ENCODE peak calls at places on chromosome 11, in four cellular contexts. E is body of pancreas, G is tibial nerve, Z is psoas muscle. K is an unnamed sample. For H3K4me1, the result is how much of the 10 kb centered on the place peaks cover.

GRCh38 chr11:76143274-76143673 is 63.0 kb downstream of the WNT11 start:
- DNase-seq in Z (no peak), G (no peak), E (no peak), K (no peak)

GRCh38 chr11:128520886-128521696 is 66.3 kb downstream of the ETS1 start:
- DNase-seq in G (no peak), Z (peak), E (no peak), K (peak)

GRCh38 chr11:66854231-66854661 is 2.6 kb upstream of the LRFN4 start:
- DNase-seq in G (no peak), E (no peak), Z (no peak), K (no peak)

GRCh38 chr11:91691872-91692271 is 532.7 kb upstream of the FAT3 start:
- DNase-seq in G (no peak), E (no peak), Z (no peak), K (no peak)

GRCh38 chr11:75896843-75897419 is 81.9 kb downstream of the UVRAG start:
- DNase-seq in Z (no peak), G (no peak), E (no peak), K (no peak)

GRCh38 chr11:112588252-112588668 is 327.6 kb upstream of the PLET1 start:
- DNase-seq in Z (peak), G (peak), E (peak), K (peak)

GRCh38 chr11:66228521-66228920 is 39.9 kb upstream of the RAB1B start:
- DNase-seq in Z (no peak), G (no peak), E (peak), K (no peak)

GRCh38 chr11:4639931-4640330 is 2.7 kb downstream of the OR51D1 start:
- DNase-seq in E (no peak), Z (no peak), G (no peak), K (no peak)

GRCh38 chr11:44509291-44509690 is 56.2 kb upstream of the CD82 start:
- DNase-seq in G (no peak), E (no peak), Z (no peak), K (no peak)

GRCh38 chr11:95706974-95707387 is 82.6 kb downstream of the FAM76B start:
- DNase-seq in G (no peak), E (no peak), Z (no peak), K (no peak)

GRCh38 chr11:32173435-32173834 is 82.6 kb downstream of the RCN1 start:
- DNase-seq in G (no peak), Z (peak), E (peak), K (no peak)

GRCh38 chr11:13260196-13260962 is 17.2 kb upstream of the BMAL1 start:
- DNase-seq in Z (no peak), E (no peak), G (no peak), K (no peak)

GRCh38 chr11:13262096-13262495 is 15.5 kb upstream of the BMAL1 start:
- DNase-seq in G (no peak), Z (no peak), E (no peak), K (no peak)

GRCh38 chr11:13261600-13262061 is 16.0 kb upstream of the BMAL1 start:
- DNase-seq in E (no peak), Z (peak), G (no peak), K (no peak)

GRCh38 chr11:13259374-13259773 is 18.2 kb upstream of the BMAL1 start:
- DNase-seq in E (no peak), G (no peak), Z (no peak), K (no peak)

GRCh38 chr11:13260963-13261599 is 16.5 kb upstream of the BMAL1 start:
- DNase-seq in G (no peak), Z (peak), E (no peak), K (no peak)
- H3K4me1 ChIP-seq in G (under half), Z (under half), E (under half), K (under half)

GRCh38 chr11:71352748-71353147 is 95.4 kb downstream of the DHCR7 start:
- DNase-seq in E (no peak), G (no peak), Z (no peak), K (no peak)

GRCh38 chr11:71354394-71355105 is 93.6 kb downstream of the DHCR7 start:
- DNase-seq in E (no peak), G (no peak), Z (no peak), K (no peak)

GRCh38 chr11:71352226-71352625 is 96.0 kb downstream of the DHCR7 start:
- DNase-seq in E (no peak), G (no peak), Z (peak), K (no peak)

GRCh38 chr11:71355266-71355665 is 92.9 kb downstream of the DHCR7 start:
- DNase-seq in E (no peak), Z (no peak), G (no peak), K (no peak)

DNA sequence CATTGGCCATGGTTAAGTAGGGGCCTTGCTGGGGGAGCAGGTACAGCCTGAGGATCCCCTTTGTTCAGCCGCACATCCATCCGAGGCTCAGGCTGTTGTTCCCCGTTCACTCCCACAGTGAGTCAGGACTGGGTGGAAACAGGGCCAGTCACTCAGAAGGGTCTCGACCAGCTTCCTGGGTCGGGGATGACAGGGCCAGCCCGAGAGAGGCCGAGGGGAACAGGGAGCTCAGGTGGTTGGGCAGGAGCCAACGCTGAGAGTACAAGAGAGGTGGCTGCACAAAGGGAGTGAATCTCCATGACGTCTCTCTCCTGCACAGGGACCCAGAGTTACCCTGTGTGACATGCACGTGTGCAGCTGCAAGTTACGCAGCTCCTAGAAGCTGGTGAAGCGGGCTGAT is 97.2 kb upstream of the SHANK2 start:
- DNase-seq in G (no peak), E (no peak), Z (peak), K (no peak)
- H3K4me3 ChIP-seq in G (no peak), E (no peak), Z (no peak), K (no peak)

DNA sequence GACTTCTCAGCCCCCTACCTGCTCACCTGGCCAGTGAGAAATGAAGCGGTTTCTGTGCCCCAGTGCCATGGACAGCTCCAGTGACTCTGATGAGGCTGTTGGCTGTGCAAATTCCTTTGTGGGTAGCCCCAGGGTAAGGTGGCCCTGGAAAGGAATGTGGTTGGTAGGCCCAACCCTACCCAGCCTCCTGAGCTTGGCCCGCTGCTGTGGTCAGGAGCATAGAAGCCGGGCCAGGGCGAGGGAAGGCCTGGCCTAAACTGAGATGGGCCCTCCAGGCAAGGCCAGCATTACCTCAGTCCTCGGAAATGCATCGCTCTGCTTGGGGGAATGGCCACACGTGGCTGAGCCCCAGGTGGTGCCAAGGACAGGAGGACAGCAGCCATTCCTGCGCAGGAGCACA is 16.9 kb downstream of the DAGLA start:
- DNase-seq in G (no peak), Z (peak), E (peak), K (no peak)
- H3K27ac ChIP-seq in G (peak), Z (peak), E (peak), K (peak)

DNA sequence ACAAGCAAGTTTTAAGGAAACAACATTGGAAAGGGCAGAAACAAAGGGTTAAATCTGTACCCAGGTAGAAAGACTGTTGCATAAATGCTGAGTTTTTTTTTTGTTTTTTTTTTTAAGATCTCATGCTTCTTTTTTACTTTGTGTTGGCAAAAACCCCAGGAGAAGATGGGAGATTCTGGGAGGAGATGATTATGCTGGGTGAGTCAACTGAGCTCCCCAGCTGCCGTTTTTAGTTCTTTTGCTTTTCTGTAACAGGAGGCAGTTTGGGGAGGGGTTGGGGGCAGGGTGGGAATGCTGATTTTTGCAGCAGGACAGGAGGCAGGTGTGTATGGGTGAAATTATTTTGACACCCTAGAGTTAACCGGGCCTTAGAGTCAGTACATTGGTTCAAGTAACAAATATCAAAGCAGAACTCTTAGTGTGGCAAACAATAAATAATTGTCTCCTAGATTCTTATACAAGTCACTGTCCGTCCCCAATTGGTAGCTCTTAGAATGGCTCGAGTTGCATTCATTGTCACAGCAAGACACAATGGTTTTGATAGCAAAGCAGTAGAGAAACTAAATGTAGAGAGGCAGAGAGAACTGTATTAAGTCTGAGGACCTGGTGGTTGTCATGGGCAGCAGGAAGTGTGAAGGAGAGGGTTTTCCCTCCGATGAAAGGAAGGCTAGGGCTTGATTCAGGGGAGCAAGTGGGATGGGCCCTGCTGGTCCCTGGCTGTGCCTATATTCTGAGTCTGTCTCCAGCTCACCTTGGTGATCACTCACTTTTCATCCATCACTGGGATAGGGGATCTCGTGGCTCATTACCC is 36.7 kb downstream of the RCOR2 start:
- DNase-seq in Z (no peak), E (no peak), G (no peak), K (no peak)
- H3K4me1 ChIP-seq in Z (under half), E (half or more), G (under half), K (half or more)

DNA sequence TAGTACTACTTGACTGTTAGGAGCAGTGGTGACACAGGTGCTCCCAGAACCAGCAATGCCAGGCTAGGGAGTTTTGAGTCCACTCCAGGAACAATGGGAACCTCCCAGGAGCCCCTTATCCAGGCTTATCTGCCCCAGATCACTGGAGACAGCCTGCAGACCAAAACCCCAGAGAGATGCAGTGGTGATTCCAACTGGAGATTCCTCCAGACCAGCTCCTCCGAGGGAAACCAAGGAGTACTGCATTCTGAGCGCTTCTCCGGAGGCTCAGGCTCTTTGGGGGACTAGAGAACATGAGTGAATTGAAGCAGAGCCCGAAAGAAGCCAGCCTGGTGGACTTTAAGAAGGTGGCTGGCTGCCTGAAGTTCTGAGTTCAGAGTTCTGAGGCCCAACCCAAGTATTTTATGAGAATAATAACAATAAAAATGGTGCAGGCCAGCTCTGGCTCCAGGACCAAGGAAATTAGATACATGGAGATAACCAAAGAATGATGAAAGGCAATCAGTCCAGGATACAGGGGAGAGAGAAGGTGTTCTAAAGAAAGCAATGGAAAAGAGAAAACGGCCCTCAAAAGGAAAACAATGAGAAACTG is 1.3 kb upstream of the TMEM25 start:
- DNase-seq in G (no peak), E (no peak), Z (no peak), K (no peak)
- H3K4me3 ChIP-seq in G (peak), E (no peak), Z (peak), K (peak)

GRCh38 chr11:69640260-69640994 is 529 bp upstream of the CCND1 start:
- DNase-seq in G (no peak), Z (no peak), E (no peak), K (no peak)

GRCh38 chr11:69640995-69641581 is at the start of gene CCND1:
- DNase-seq in E (peak), G (no peak), Z (peak), K (no peak)

GRCh38 chr11:69642549-69642912 is 1.6 kb downstream of the CCND1 start:
- DNase-seq in Z (no peak), G (no peak), E (peak), K (peak)

GRCh38 chr11:69642913-69643632 is 2.1 kb downstream of the CCND1 start:
- DNase-seq in Z (peak), E (peak), G (peak), K (peak)

GRCh38 chr11:69641681-69642548 is 959 bp downstream of the CCND1 start:
- DNase-seq in G (no peak), E (no peak), Z (no peak), K (peak)
- H3K27ac ChIP-seq in G (peak), E (peak), Z (no peak), K (no peak)